ENCODE peak calls at places on chromosomes 1 and 21, in seven cellular contexts. D is aorta, R is prostate gland, U is left ventricle myocardium inferior, S is HAP-1, K is small intestine, P is SJSA1. Q is an unnamed sample.

GRCh38 chr1:94094466-94095111 is 26.4 kb downstream of the ABCA4 start:
- DNase-seq in U (peak; percentile 81), D (peak; percentile 83), K (no peak), R (peak; percentile 61), S (no peak), P (peak; percentile 87), Q (no peak)

GRCh38 chr21:29299046-29299905 is 554 bp downstream of the BACH1 start:
- DNase-seq in R (peak; percentile 31), K (peak; percentile 60), D (peak; percentile 90), P (peak; percentile 76), U (peak; percentile 69), S (no peak), Q (peak; percentile 69)

GRCh38 chr1:5992814-5993552 is 758 bp upstream of the NPHP4 start:
- DNase-seq in P (no peak), K (no peak), S (peak; percentile 27), U (no peak), D (peak; percentile 72), R (no peak), Q (peak; percentile 9)

GRCh38 chr1:225881081-225882007 is 836 bp downstream of the TMEM63A start:
- DNase-seq in D (peak; percentile 87), S (peak; percentile 60), K (peak; percentile 76), U (peak; percentile 61), P (peak; percentile 76), R (peak; percentile 37), Q (peak; percentile 72)

GRCh38 chr1:56897150-56898004 is 42.8 kb downstream of the C8A start:
- DNase-seq in P (no peak), S (no peak), D (no peak), U (no peak), R (no peak), K (peak; percentile 55), Q (no peak)

GRCh38 chr1:247367786-247368342 is 36.2 kb upstream of the ZNF496 start:
- DNase-seq in P (no peak), K (no peak), R (no peak), D (no peak), S (no peak), U (no peak), Q (no peak)

GRCh38 chr1:51170342-51170741 is 65.7 kb upstream of the RNF11 start:
- DNase-seq in K (no peak), S (no peak), U (no peak), D (no peak), P (no peak), R (no peak), Q (no peak)

GRCh38 chr1:42381424-42381673 is 757 bp downstream of the RIMKLA start:
- DNase-seq in R (no peak), U (no peak), S (no peak), D (no peak), P (no peak), K (no peak), Q (no peak)

GRCh38 chr1:85587846-85588245 is 7.3 kb downstream of the CCN1 start:
- DNase-seq in K (no peak), R (no peak), D (no peak), P (no peak), U (no peak), S (no peak), Q (no peak)

GRCh38 chr1:227213426-227213825 is 104.9 kb downstream of the CDC42BPA start:
- DNase-seq in K (no peak), S (no peak), U (no peak), P (no peak), R (no peak), D (no peak), Q (no peak)

GRCh38 chr1:83889707-83890106 is 109.2 kb downstream of the TTLL7 start:
- DNase-seq in D (no peak), U (no peak), R (no peak), P (no peak), K (no peak), S (peak; percentile 92), Q (no peak)

GRCh38 chr1:46489638-46490602 is at the start of gene DMBX1:
- DNase-seq in S (peak; percentile 67), U (no peak), K (peak; percentile 62), D (peak; percentile 71), P (no peak), R (peak; percentile 37), Q (no peak)

GRCh38 chr21:26448751-26449150 is 124.3 kb downstream of the CYYR1 start:
- DNase-seq in S (no peak), R (no peak), D (no peak), U (no peak), P (no peak), K (no peak), Q (no peak)

GRCh38 chr1:2411801-2412394 is 466 bp downstream of the PEX10 start:
- DNase-seq in U (peak; percentile 37), D (no peak), K (peak; percentile 20), R (no peak), P (no peak), S (no peak), Q (no peak)

GRCh38 chr1:19877351-19877750 is 4.8 kb upstream of the OTUD3 start:
- DNase-seq in S (no peak), K (no peak), R (no peak), P (no peak), U (no peak), D (no peak), Q (no peak)

GRCh38 chr1:199202331-199202730 is 563.5 kb downstream of the PTPRC start:
- DNase-seq in D (no peak), K (no peak), P (no peak), U (no peak), S (no peak), R (no peak), Q (no peak)

GRCh38 chr1:171195781-171196180 is 10.7 kb downstream of the FMO2 start:
- DNase-seq in U (no peak), D (no peak), S (no peak), R (no peak), K (peak; percentile 72), P (no peak), Q (no peak)

GRCh38 chr1:196860323-196860884 is 27.4 kb upstream of the CFHR4 start:
- DNase-seq in S (no peak), D (no peak), R (no peak), U (no peak), K (no peak), P (no peak), Q (no peak)

GRCh38 chr1:21294266-21295058 is 4.2 kb upstream of the ECE1 start:
- DNase-seq in D (no peak), P (no peak), R (no peak), S (no peak), K (no peak), U (no peak), Q (peak; percentile 93)

GRCh38 chr1:25566186-25566729 is 22.9 kb downstream of the LDLRAP1 start:
- DNase-seq in P (no peak), K (no peak), D (no peak), U (no peak), R (peak; percentile 47), S (peak; percentile 83), Q (no peak)
- H3K4me1 ChIP-seq in P (peaks cover 19% of the 10 kb centered on the region), K (peaks cover 10% of the 10 kb centered on the region), D (no peaks in the 10 kb centered on the region), U (peaks cover 54% of the 10 kb centered on the region), R (peaks cover 52% of the 10 kb centered on the region), S (peaks cover 8% of the 10 kb centered on the region), Q (peaks cover 82% of the 10 kb centered on the region)

GRCh38 chr1:61807606-61808005 is 65.3 kb downstream of the PATJ start:
- DNase-seq in U (no peak), D (no peak), S (no peak), K (no peak), R (no peak), P (no peak), Q (no peak)
- H3K4me1 ChIP-seq in U (no peaks in the 10 kb centered on the region), D (peaks cover 5% of the 10 kb centered on the region), S (peaks cover 12% of the 10 kb centered on the region), K (no peaks in the 10 kb centered on the region), R (no peaks in the 10 kb centered on the region), P (no peaks in the 10 kb centered on the region), Q (no peaks in the 10 kb centered on the region)

GRCh38 chr1:230273141-230273710 is 152.9 kb downstream of the PGBD5 start:
- DNase-seq in K (no peak), U (no peak), S (no peak), R (no peak), D (peak; percentile 25), P (no peak), Q (no peak)
- H3K4me1 ChIP-seq in K (peaks cover 5% of the 10 kb centered on the region), U (peaks cover 42% of the 10 kb centered on the region), S (peaks cover 20% of the 10 kb centered on the region), R (no peaks in the 10 kb centered on the region), D (peaks cover 4% of the 10 kb centered on the region), P (peaks cover 13% of the 10 kb centered on the region), Q (peaks cover 15% of the 10 kb centered on the region)

GRCh38 chr1:162541619-162542141 is 19.8 kb upstream of the UAP1 start:
- DNase-seq in P (peak; percentile 84), D (no peak), R (no peak), U (peak; percentile 52), K (no peak), S (no peak), Q (no peak)

GRCh38 chr1:162535501-162535900 is 26.0 kb upstream of the UAP1 start:
- DNase-seq in P (no peak), D (no peak), K (no peak), U (no peak), R (no peak), S (no peak), Q (no peak)

GRCh38 chr1:162537216-162537615 is 24.3 kb upstream of the UAP1 start:
- DNase-seq in K (no peak), U (no peak), P (no peak), R (no peak), S (no peak), D (no peak), Q (no peak)

GRCh38 chr1:162536511-162536910 is 25.0 kb upstream of the UAP1 start:
- DNase-seq in U (no peak), R (no peak), S (no peak), D (no peak), K (no peak), P (no peak), Q (no peak)

DNA sequence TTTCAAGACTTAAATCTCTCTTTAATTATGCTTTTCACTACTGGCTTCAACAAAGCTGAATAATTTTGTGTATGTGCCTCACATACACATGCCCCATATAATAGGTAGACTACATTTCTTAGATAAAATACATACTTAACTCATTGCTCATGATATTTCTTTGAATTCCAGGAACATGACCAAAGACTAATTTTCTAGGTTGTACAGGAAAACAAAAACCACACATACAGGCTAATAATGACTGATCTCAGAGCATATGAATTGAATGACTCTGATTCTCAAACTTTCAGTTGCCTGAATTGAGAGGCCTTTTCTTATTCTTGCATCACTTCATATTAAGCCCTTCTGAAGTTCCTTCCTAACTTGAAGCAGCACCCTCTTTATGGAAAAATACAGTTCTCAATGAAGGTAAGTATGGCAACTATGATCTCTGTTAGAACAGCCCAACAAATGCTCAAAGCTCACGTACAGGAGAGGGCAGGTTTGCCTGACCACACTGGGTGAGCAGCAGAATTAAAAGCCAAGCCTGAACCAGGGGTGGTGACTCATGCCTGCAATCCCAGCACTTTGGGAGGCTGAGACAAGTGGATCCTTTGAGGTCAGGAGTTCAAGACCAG is 22.6 kb upstream of the UAP1 start:
- DNase-seq in K (no peak), R (no peak), U (no peak), D (no peak), P (peak; percentile 86), S (no peak), Q (no peak)
- H3K4me1 ChIP-seq in K (no peaks in the 10 kb centered on the region), R (no peaks in the 10 kb centered on the region), U (peaks cover 11% of the 10 kb centered on the region), D (peaks cover 3% of the 10 kb centered on the region), P (peaks cover 46% of the 10 kb centered on the region), S (no peaks in the 10 kb centered on the region), Q (no peaks in the 10 kb centered on the region)